ENCODE peak calls at places on chromosomes 6 and 20, in nine cellular contexts. G is ovary; L is psoas muscle; N is fibroblast of villous mesenchyme; F is IMR-90; V is lower lobe of right lung; W is fibroblast of mammary gland; J is CD8-positive, alpha-beta memory T cell; Y is AG04449. Q is an unnamed sample.
A peak's percentile ranks its signal among the peaks of the same experiment; 100 is the strongest.

GRCh38 chr6:79466222-79466834 is 70.9 kb downstream of the LCA5 start:
- DNase-seq in G (no peak), L (no peak), N (peak; percentile 52), F (peak; percentile 39), V (no peak), W (peak; percentile 56), J (no peak), Y (no peak), Q (no peak)

GRCh38 chr6:157244175-157244574 is 79.1 kb downstream of the TMEM242 start:
- DNase-seq in G (no peak), L (no peak), N (peak; percentile 81), F (peak; percentile 60), V (no peak), W (peak; percentile 86), J (no peak), Y (peak; percentile 85), Q (peak; percentile 98)

GRCh38 chr20:16415079-16415478 is 158.2 kb downstream of the KIF16B start:
- DNase-seq in G (no peak), L (no peak), N (no peak), F (peak; percentile 54), V (no peak), W (peak; percentile 66), J (no peak), Y (no peak), Q (no peak)

GRCh38 chr6:56359201-56359899 is 112.0 kb upstream of the COL21A1 start:
- DNase-seq in G (no peak), L (peak; percentile 28), N (peak; percentile 81), F (peak; percentile 79), V (no peak), W (peak; percentile 83), J (no peak), Y (no peak), Q (no peak)

GRCh38 chr6:28764014-28764723 is 159.6 kb downstream of the TRIM27 start:
- DNase-seq in G (no peak), L (no peak), N (no peak), F (no peak), V (no peak), W (no peak), J (no peak), Y (no peak), Q (no peak)

GRCh38 chr20:13458860-13459451 is 179.8 kb downstream of the TASP1 start:
- DNase-seq in G (no peak), L (no peak), N (peak; percentile 37), F (peak; percentile 41), V (no peak), W (peak; percentile 59), J (no peak), Y (no peak), Q (no peak)

GRCh38 chr6:127924440-127924839 is 23.6 kb upstream of the THEMIS start:
- DNase-seq in G (no peak), L (no peak), N (no peak), F (peak; percentile 8), V (no peak), W (peak; percentile 16), J (no peak), Y (no peak), Q (no peak)

GRCh38 chr20:46963758-46964181 is 69.1 kb downstream of the EYA2 start:
- DNase-seq in G (no peak), L (no peak), N (no peak), F (peak; percentile 21), V (no peak), W (peak; percentile 18), J (no peak), Y (no peak), Q (no peak)

GRCh38 chr6:14540859-14541540 is 423.4 kb downstream of the CD83 start:
- DNase-seq in G (no peak), L (no peak), N (no peak), F (peak; percentile 31), V (no peak), W (no peak), J (no peak), Y (no peak), Q (no peak)

GRCh38 chr20:63472159-63472811 is at the start of gene KCNQ2:
- DNase-seq in G (no peak), L (no peak), N (no peak), F (no peak), V (no peak), W (no peak), J (no peak), Y (no peak), Q (no peak)

GRCh38 chr6:82959385-82959941 is 106.2 kb downstream of the UBE3D start:
- DNase-seq in G (no peak), L (no peak), N (peak; percentile 34), F (peak; percentile 70), V (no peak), W (peak; percentile 31), J (no peak), Y (peak; percentile 52), Q (peak; percentile 70)

GRCh38 chr6:35495258-35496035 is 1.4 kb downstream of the TEAD3 start:
- DNase-seq in G (no peak), L (no peak), N (peak; percentile 71), F (peak; percentile 38), V (no peak), W (no peak), J (no peak), Y (no peak), Q (no peak)

GRCh38 chr20:51128198-51128597 is 105.3 kb upstream of the KCNG1 start:
- DNase-seq in G (no peak), L (no peak), N (peak; percentile 52), F (peak; percentile 97), V (no peak), W (peak; percentile 94), J (no peak), Y (peak; percentile 70), Q (peak; percentile 52)

GRCh38 chr6:153231048-153231635 is 100.1 kb upstream of the RGS17 start:
- DNase-seq in G (no peak), L (peak; percentile 29), N (peak; percentile 54), F (peak; percentile 12), V (peak; percentile 54), W (peak; percentile 70), J (no peak), Y (no peak), Q (no peak)

GRCh38 chr6:112015725-112016124 is 38.2 kb upstream of the CCN6 start:
- DNase-seq in G (no peak), L (no peak), N (no peak), F (no peak), V (no peak), W (no peak), J (no peak), Y (no peak), Q (no peak)

GRCh38 chr20:32582659-32583580 is 2.2 kb downstream of the NOL4L start:
- DNase-seq in G (peak; percentile 56), L (no peak), N (peak; percentile 18), F (no peak), V (no peak), W (no peak), J (no peak), Y (no peak), Q (no peak)

GRCh38 chr6:111631930-111632460 is 26.3 kb upstream of the TRAF3IP2 start:
- DNase-seq in G (no peak), L (no peak), N (no peak), F (no peak), V (no peak), W (no peak), J (no peak), Y (no peak), Q (no peak)

DNA sequence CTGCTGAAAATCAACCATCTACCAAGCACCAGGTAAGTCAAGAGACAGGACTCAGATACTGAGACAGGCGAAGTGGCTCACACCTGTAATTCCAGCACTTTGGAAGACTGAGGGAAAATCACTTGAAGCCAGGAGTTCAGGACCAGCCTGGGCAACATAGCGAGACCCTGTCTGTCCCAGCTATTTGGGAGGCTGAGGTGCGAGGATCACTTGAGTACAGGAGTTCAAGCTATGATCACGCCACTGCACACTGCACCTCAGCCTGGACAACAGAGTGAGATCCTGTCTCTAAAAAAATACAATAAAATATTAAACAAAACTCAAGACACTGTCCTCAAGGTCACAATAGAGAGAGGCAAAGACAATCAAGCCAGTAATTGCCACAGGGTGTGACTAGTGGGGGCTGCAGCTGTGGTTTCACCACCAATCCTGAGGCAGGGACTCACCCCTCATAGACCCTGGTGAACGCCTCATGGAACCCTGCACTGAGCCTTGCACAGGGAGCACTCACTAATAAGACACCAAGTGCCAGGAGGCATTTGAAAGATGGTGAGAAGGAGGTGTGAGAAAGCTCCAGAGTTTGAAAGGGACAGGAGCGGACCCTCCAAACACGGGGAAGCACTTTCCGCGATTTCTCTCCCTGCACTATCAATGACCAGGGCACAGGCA is 1.7 kb downstream of the SNHG17 start:
- DNase-seq in G (no peak), L (no peak), N (no peak), F (no peak), V (no peak), W (no peak), J (no peak), Y (no peak), Q (no peak)
- H3K4me3 ChIP-seq in G (no peak overlapping the region), L (peak overlapping the region; percentile 90), N (peak overlapping the region; percentile 77), F (peak overlapping the region; percentile 63), V (peak overlapping the region; percentile 87), W (peak overlapping the region; percentile 96), J (peak overlapping the region; percentile 93), Y (peak overlapping the region; percentile 92), Q (peak overlapping the region; percentile 83)

GRCh38 chr20:1786061-1786460 is 109.1 kb upstream of the SIRPA start:
- DNase-seq in G (no peak), L (no peak), N (no peak), F (no peak), V (no peak), W (no peak), J (no peak), Y (no peak), Q (no peak)
- H3K4me3 ChIP-seq in G (no peak overlapping the region), L (no peak overlapping the region), N (no peak overlapping the region), F (no peak overlapping the region), V (no peak overlapping the region), W (no peak overlapping the region), J (no peak overlapping the region), Y (no peak overlapping the region), Q (no peak overlapping the region)

GRCh38 chr6:149898966-149899365 is 1.1 kb upstream of the RAET1E start:
- DNase-seq in G (peak; percentile 30), L (no peak), N (no peak), F (no peak), V (no peak), W (no peak), J (no peak), Y (no peak), Q (no peak)

GRCh38 chr6:149895702-149896310 is 2.1 kb downstream of the RAET1E start:
- DNase-seq in G (peak; percentile 31), L (peak; percentile 72), N (peak; percentile 41), F (peak; percentile 62), V (no peak), W (peak; percentile 80), J (no peak), Y (no peak), Q (no peak)

GRCh38 chr6:149897855-149898744 is at the start of gene RAET1E:
- DNase-seq in G (peak; percentile 31), L (no peak), N (no peak), F (no peak), V (no peak), W (no peak), J (no peak), Y (no peak), Q (no peak)

GRCh38 chr6:149896491-149896890 is 1.4 kb downstream of the RAET1E start:
- DNase-seq in G (peak; percentile 29), L (no peak), N (peak; percentile 10), F (peak; percentile 52), V (no peak), W (peak; percentile 58), J (no peak), Y (no peak), Q (no peak)

GRCh38 chr6:149897015-149897697 is 757 bp downstream of the RAET1E start:
- DNase-seq in G (peak; percentile 90), L (peak; percentile 92), N (peak; percentile 87), F (peak; percentile 92), V (peak; percentile 59), W (peak; percentile 94), J (no peak), Y (peak; percentile 55), Q (peak; percentile 87)
- H3K4me3 ChIP-seq in G (peak overlapping the region; percentile 25), L (peak overlapping the region; percentile 44), N (peak overlapping the region; percentile 29), F (peak overlapping the region; percentile 22), V (peak overlapping the region; percentile 32), W (peak overlapping the region; percentile 12), J (no peak overlapping the region), Y (peak overlapping the region; percentile 16), Q (peak overlapping the region; percentile 43)

GRCh38 chr6:12270551-12271228 is 19.5 kb upstream of the EDN1 start:
- DNase-seq in G (no peak), L (no peak), N (peak; percentile 35), F (no peak), V (no peak), W (no peak), J (no peak), Y (no peak), Q (no peak)
- H3K4me3 ChIP-seq in G (no peak overlapping the region), L (no peak overlapping the region), N (no peak overlapping the region), F (no peak overlapping the region), V (no peak overlapping the region), W (no peak overlapping the region), J (no peak overlapping the region), Y (no peak overlapping the region), Q (no peak overlapping the region)